ENCODE peak calls at places on chromosomes 1 and 21, in six cellular contexts. H, T, N, A, F and S are unnamed samples.
A peak's percentile ranks its signal among the peaks of the same experiment; 100 is the strongest.

GRCh38 chr1:3105167-3105863 is 36.3 kb downstream of the PRDM16 start:
- DNase-seq in A (no peak), N (no peak), F (no peak), T (no peak), H (no peak), S (peak; percentile 23)

GRCh38 chr21:25281134-25281533 is 326.1 kb downstream of the MRPL39 start:
- DNase-seq in F (no peak), H (no peak), A (no peak), T (no peak), N (no peak), S (no peak)

GRCh38 chr21:18812308-18812707 is 408.7 kb upstream of the TMPRSS15 start:
- DNase-seq in F (no peak), H (no peak), N (no peak), T (no peak), A (no peak), S (no peak)

GRCh38 chr1:234533975-234534876 is 55.2 kb upstream of the TARBP1 start:
- DNase-seq in A (peak; percentile 89), T (peak; percentile 98), N (peak; percentile 87), H (peak; percentile 79), F (peak; percentile 97), S (peak; percentile 99)

GRCh38 chr1:225253784-225254183 is 174.1 kb downstream of the LBR start:
- DNase-seq in N (no peak), T (no peak), F (no peak), A (no peak), H (no peak), S (no peak)

GRCh38 chr1:67451377-67451776 is 21.2 kb upstream of the SERBP1 start:
- DNase-seq in T (no peak), H (no peak), F (no peak), A (no peak), N (no peak), S (no peak)

GRCh38 chr1:2973661-2974593 is 47.3 kb upstream of the ACTRT2 start:
- DNase-seq in A (no peak), N (no peak), T (peak; percentile 46), F (no peak), H (no peak), S (no peak)

GRCh38 chr1:35120458-35121133 is 41.4 kb downstream of the ZMYM1 start:
- DNase-seq in A (peak; percentile 11), T (no peak), F (no peak), N (no peak), H (no peak), S (no peak)

GRCh38 chr1:11339346-11340247 is 66.6 kb downstream of the UBIAD1 start:
- DNase-seq in A (no peak), T (no peak), F (no peak), H (peak; percentile 50), N (no peak), S (no peak)

GRCh38 chr1:84780000-84780716 is 89.9 kb upstream of the SSX2IP start:
- DNase-seq in N (no peak), H (no peak), A (no peak), F (no peak), T (no peak), S (no peak)

GRCh38 chr1:200242379-200243041 is 167.3 kb downstream of the ZNF281 start:
- DNase-seq in N (no peak), T (no peak), H (no peak), F (no peak), A (no peak), S (no peak)

GRCh38 chr1:172951728-172952365 is 98.9 kb downstream of the TNFSF18 start:
- DNase-seq in N (no peak), T (no peak), H (no peak), A (no peak), F (no peak), S (no peak)

DNA sequence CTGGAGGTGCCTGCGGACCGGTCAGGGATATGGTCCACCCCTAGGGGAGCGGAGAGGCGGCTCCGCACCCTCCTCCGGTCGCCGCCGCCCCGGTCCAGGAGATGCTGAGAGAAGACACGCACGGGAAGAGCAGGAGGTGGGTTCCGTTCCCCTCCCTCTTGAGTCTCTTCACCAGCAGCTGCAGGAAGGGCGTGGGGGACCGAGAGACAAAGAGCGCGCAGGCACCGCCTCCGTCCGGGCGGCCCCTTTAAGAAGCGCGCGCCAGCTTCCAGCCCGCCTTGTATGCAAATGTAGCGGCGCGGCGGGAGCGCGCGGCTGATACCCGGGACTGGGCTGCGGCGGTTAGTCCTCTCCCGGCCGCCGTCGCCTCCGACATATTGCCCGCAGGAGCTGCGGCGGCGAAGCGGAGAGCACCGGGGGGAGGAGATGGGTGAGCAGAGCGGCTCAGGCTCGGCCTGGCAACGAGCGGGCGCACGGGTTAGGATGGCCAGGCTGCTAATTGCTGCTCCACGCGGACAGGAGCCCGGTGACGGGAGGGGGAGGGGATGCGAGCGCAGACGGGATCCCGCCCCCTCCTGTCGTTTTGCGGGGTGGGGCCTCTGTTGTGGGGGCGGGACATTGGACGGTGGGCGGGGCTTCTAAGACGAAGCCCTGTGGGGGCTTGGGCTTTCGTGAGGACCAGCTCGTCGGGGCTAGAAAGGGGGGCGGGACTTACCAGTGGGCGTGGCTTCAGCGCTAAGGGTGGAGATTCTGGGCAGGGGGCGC is at the start of gene TMEM39B:
- DNase-seq in H (peak; percentile 95), F (peak; percentile 88), N (peak; percentile 77), T (peak; percentile 95), A (peak; percentile 94), S (peak; percentile 88)
- TF ChIP-seq CTCF in H (no peak), F (no peak), N (no peak), T (no peak), A (no peak), S (peak; percentile 16)

GRCh38 chr1:15455522-15455921 is 1.0 kb upstream of the CELA2A start:
- DNase-seq in H (no peak), F (no peak), N (no peak), T (no peak), A (no peak), S (no peak)

GRCh38 chr1:15452216-15452615 is 4.3 kb upstream of the CELA2A start:
- DNase-seq in A (no peak), N (no peak), H (no peak), F (no peak), T (no peak), S (no peak)

GRCh38 chr1:15453773-15454172 is 2.8 kb upstream of the CELA2A start:
- DNase-seq in T (no peak), A (no peak), N (no peak), H (no peak), F (no peak), S (no peak)

GRCh38 chr1:15452866-15453571 is 3.5 kb upstream of the CELA2A start:
- DNase-seq in T (no peak), A (no peak), F (no peak), N (no peak), H (no peak), S (no peak)

DNA sequence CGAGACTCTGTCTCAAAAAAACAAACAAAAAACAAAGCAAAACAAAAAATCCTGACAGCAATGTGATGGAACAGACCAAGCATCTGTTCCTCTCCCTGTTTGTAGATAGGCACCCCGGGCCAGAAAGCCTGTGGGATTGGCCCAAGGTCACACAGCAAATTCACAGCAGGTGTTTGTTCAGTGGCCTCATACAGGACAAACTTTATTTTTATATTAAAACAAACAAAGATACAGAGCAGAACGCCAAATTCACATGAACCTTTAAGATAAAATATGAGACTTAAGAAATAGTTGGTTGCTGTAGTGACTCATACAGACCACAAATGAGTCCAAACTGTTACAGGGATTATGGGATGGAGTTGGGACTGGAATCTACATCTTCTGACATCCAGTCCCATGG is 2.3 kb upstream of the CELA2A start:
- DNase-seq in H (no peak), F (peak; percentile 32), T (no peak), A (no peak), N (no peak), S (peak; percentile 48)
- H3K4me3 ChIP-seq in H (no peak overlapping the region), F (no peak overlapping the region), T (no peak overlapping the region), A (no peak overlapping the region), N (no peak overlapping the region), S (no peak overlapping the region)

DNA sequence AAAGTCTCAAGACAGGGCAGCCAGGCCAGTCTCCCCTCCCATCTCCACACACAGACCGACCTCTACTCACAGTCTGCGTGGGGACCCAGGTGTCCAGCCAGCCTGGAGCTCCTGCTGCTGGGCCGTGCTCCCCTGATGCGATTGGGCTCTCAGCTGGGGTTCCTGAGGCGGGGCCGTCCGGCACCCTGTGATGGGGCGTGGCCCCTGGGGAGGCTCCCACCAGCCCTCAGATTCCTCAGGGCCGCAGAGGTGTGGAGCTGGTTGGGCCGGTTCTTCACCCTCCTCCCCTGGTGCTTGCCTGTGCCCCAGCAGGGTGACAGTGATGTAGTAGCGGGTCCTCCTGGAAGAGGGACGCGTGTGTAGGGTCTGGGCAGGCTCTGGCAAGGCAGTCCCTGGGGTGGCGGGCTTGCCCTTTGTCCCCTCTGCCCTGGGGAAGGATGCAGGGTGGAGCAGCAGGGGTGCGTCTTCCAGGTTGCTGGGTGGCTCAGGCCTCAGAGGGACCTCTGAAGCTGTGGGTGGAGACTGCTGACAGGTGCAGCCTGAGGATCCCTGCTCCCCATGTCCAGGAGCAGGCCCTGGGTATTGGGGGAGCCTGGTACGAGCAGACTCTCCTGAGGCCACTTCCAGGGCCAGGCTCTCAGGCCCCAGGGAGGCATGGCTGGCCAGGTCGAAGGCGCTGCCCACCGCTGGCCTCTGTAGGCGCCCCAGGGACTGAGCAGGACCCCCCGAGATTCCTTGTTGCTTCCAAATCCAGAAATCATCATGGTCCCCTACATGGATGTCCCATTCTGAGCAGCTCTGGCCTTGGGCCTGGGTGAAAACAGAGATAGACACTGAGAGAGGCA is at the start of gene CRYBG2:
- DNase-seq in N (no peak), A (no peak), T (no peak), H (peak; percentile 84), F (no peak), S (no peak)
- TF ChIP-seq CTCF in N (no peak), A (no peak), T (no peak), H (no peak), F (no peak), S (no peak)

GRCh38 chr1:236101233-236102200 is 36.6 kb upstream of the NID1 start:
- DNase-seq in T (no peak), H (no peak), N (no peak), F (no peak), A (no peak), S (no peak)

GRCh38 chr1:236102611-236103010 is 37.7 kb upstream of the NID1 start:
- DNase-seq in H (no peak), N (no peak), F (no peak), A (no peak), T (no peak), S (no peak)

GRCh38 chr1:236103646-236104218 is 38.6 kb upstream of the GPR137B start:
- DNase-seq in T (no peak), N (no peak), F (no peak), A (no peak), H (peak; percentile 65), S (peak; percentile 32)

GRCh38 chr1:236100799-236101198 is 35.9 kb upstream of the NID1 start:
- DNase-seq in H (no peak), A (no peak), F (no peak), T (no peak), N (no peak), S (no peak)

GRCh38 chr1:236103059-236103458 is 38.2 kb upstream of the NID1 start:
- DNase-seq in T (no peak), N (no peak), A (no peak), F (no peak), H (no peak), S (no peak)
- H3K4me3 ChIP-seq in T (no peak overlapping the region), N (no peak overlapping the region), A (no peak overlapping the region), F (no peak overlapping the region), H (no peak overlapping the region), S (no peak overlapping the region)

DNA sequence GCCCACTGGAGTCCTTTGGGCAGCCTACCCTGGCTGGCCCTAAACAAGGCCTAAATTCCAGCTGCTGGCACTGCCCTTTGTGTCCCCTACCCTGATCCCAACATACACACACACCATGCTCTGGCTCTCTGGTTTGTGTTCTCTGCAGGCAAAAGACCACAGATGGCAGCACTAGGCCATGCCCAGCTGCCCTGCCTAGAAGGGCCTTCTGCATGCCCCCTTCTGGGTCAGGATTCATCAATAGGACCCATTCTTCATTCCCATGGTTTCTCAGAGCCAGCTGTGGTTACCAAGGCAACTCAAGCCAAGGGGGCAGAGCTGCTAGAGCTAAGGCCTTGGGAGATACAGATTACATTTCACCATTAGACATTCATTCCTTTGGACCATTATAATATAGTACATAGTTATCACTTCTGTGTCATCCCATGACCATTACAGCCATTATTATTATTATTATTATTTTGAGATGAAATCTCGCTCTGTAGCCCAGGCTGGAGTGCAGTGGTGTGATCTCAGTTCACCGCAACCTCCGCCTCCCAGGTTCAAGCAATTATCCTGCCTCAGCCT is 17.5 kb downstream of the ASAP3 start:
- DNase-seq in A (no peak), H (no peak), F (no peak), N (no peak), T (no peak), S (no peak)
- TF ChIP-seq CTCF in A (no peak), H (no peak), F (no peak), N (no peak), T (no peak), S (no peak)